ENCODE peak calls at places on chromosomes 2 and 18, in ten cellular contexts. One of them, this sample, is unnamed.

GRCh38 chr2:144015655-144016245 is 504.2 kb downstream of the ZEB2 start:
- DNase-seq in substantia nigra: no peak
- DNase-seq in A549: peak; percentile 1
- DNase-seq in fibroblast of pulmonary artery: peak; percentile 78
- DNase-seq in transverse colon: no peak
- DNase-seq in EL: peak; percentile 89
- DNase-seq in cardiac fibroblast: peak; percentile 97
- DNase-seq in SW480: no peak
- DNase-seq in Panc1: no peak
- DNase-seq in NCI-H2171 treated with DMSO at 0.1 percent for 48 hours: no peak
- DNase-seq in this sample: no peak

GRCh38 chr2:7118606-7119503 is 201.6 kb downstream of the RNF144A start:
- DNase-seq in fibroblast of pulmonary artery: peak; percentile 31
- DNase-seq in Panc1: no peak
- DNase-seq in A549: peak; percentile 36
- DNase-seq in substantia nigra: no peak
- DNase-seq in transverse colon: no peak
- DNase-seq in SW480: peak; percentile 15
- DNase-seq in NCI-H2171 treated with DMSO at 0.1 percent for 48 hours: peak; percentile 67
- DNase-seq in cardiac fibroblast: peak; percentile 22
- DNase-seq in EL: peak; percentile 21
- DNase-seq in this sample: no peak

GRCh38 chr2:12932192-12932591 is 215.5 kb downstream of the TRIB2 start:
- DNase-seq in A549: no peak
- DNase-seq in EL: no peak
- DNase-seq in cardiac fibroblast: no peak
- DNase-seq in transverse colon: no peak
- DNase-seq in substantia nigra: no peak
- DNase-seq in SW480: no peak
- DNase-seq in fibroblast of pulmonary artery: no peak
- DNase-seq in Panc1: no peak
- DNase-seq in NCI-H2171 treated with DMSO at 0.1 percent for 48 hours: no peak
- DNase-seq in this sample: no peak

GRCh38 chr2:157173740-157174184 is 83.7 kb upstream of the GALNT5 start:
- DNase-seq in EL: peak; percentile 98
- DNase-seq in substantia nigra: no peak
- DNase-seq in fibroblast of pulmonary artery: peak; percentile 100
- DNase-seq in transverse colon: no peak
- DNase-seq in Panc1: no peak
- DNase-seq in A549: peak; percentile 60
- DNase-seq in SW480: no peak
- DNase-seq in NCI-H2171 treated with DMSO at 0.1 percent for 48 hours: peak; percentile 69
- DNase-seq in cardiac fibroblast: peak; percentile 100
- DNase-seq in this sample: peak; percentile 85

GRCh38 chr2:82307510-82307909 is 2003.0 kb upstream of the LRRTM1 start:
- DNase-seq in A549: no peak
- DNase-seq in NCI-H2171 treated with DMSO at 0.1 percent for 48 hours: no peak
- DNase-seq in SW480: no peak
- DNase-seq in fibroblast of pulmonary artery: no peak
- DNase-seq in substantia nigra: no peak
- DNase-seq in EL: no peak
- DNase-seq in cardiac fibroblast: no peak
- DNase-seq in Panc1: no peak
- DNase-seq in transverse colon: no peak
- DNase-seq in this sample: no peak

GRCh38 chr18:63169853-63170252 is 149.7 kb downstream of the BCL2 start:
- DNase-seq in A549: no peak
- DNase-seq in SW480: no peak
- DNase-seq in NCI-H2171 treated with DMSO at 0.1 percent for 48 hours: no peak
- DNase-seq in transverse colon: no peak
- DNase-seq in EL: no peak
- DNase-seq in cardiac fibroblast: no peak
- DNase-seq in substantia nigra: no peak
- DNase-seq in fibroblast of pulmonary artery: no peak
- DNase-seq in Panc1: no peak
- DNase-seq in this sample: no peak

GRCh38 chr2:172200495-172201085 is 97.9 kb upstream of the DLX2 start:
- DNase-seq in substantia nigra: no peak
- DNase-seq in EL: peak; percentile 21
- DNase-seq in cardiac fibroblast: peak; percentile 80
- DNase-seq in transverse colon: no peak
- DNase-seq in NCI-H2171 treated with DMSO at 0.1 percent for 48 hours: no peak
- DNase-seq in A549: no peak
- DNase-seq in SW480: no peak
- DNase-seq in fibroblast of pulmonary artery: peak; percentile 60
- DNase-seq in Panc1: peak; percentile 13
- DNase-seq in this sample: no peak

GRCh38 chr2:114083717-114084387 is 194.0 kb downstream of the ACTR3 start:
- DNase-seq in SW480: no peak
- DNase-seq in EL: no peak
- DNase-seq in NCI-H2171 treated with DMSO at 0.1 percent for 48 hours: no peak
- DNase-seq in cardiac fibroblast: no peak
- DNase-seq in Panc1: no peak
- DNase-seq in transverse colon: no peak
- DNase-seq in fibroblast of pulmonary artery: no peak
- DNase-seq in substantia nigra: no peak
- DNase-seq in A549: no peak
- DNase-seq in this sample: no peak

GRCh38 chr2:54979645-54980044 is 70.6 kb downstream of the RTN4 start:
- DNase-seq in NCI-H2171 treated with DMSO at 0.1 percent for 48 hours: no peak
- DNase-seq in SW480: no peak
- DNase-seq in A549: no peak
- DNase-seq in EL: no peak
- DNase-seq in substantia nigra: no peak
- DNase-seq in transverse colon: peak; percentile 65
- DNase-seq in fibroblast of pulmonary artery: no peak
- DNase-seq in cardiac fibroblast: no peak
- DNase-seq in Panc1: no peak
- DNase-seq in this sample: no peak

GRCh38 chr2:104861295-104862060 is 7.6 kb downstream of the POU3F3 start:
- DNase-seq in A549: no peak
- DNase-seq in SW480: no peak
- DNase-seq in EL: no peak
- DNase-seq in transverse colon: no peak
- DNase-seq in cardiac fibroblast: no peak
- DNase-seq in NCI-H2171 treated with DMSO at 0.1 percent for 48 hours: no peak
- DNase-seq in Panc1: no peak
- DNase-seq in substantia nigra: no peak
- DNase-seq in fibroblast of pulmonary artery: no peak
- DNase-seq in this sample: no peak

GRCh38 chr2:178829981-178830380 is 22.8 kb upstream of the TTN start:
- DNase-seq in Panc1: no peak
- DNase-seq in substantia nigra: no peak
- DNase-seq in SW480: no peak
- DNase-seq in transverse colon: no peak
- DNase-seq in cardiac fibroblast: no peak
- DNase-seq in A549: no peak
- DNase-seq in NCI-H2171 treated with DMSO at 0.1 percent for 48 hours: no peak
- DNase-seq in EL: no peak
- DNase-seq in fibroblast of pulmonary artery: no peak
- DNase-seq in this sample: no peak

GRCh38 chr18:68843467-68844089 is 45.7 kb downstream of the CCDC102B start:
- DNase-seq in NCI-H2171 treated with DMSO at 0.1 percent for 48 hours: no peak
- DNase-seq in substantia nigra: no peak
- DNase-seq in fibroblast of pulmonary artery: peak; percentile 31
- DNase-seq in EL: no peak
- DNase-seq in cardiac fibroblast: peak; percentile 46
- DNase-seq in A549: no peak
- DNase-seq in SW480: no peak
- DNase-seq in Panc1: no peak
- DNase-seq in transverse colon: no peak
- DNase-seq in this sample: no peak

GRCh38 chr2:196399736-196400691 is 228.6 kb upstream of the STK17B start:
- DNase-seq in EL: peak; percentile 95
- DNase-seq in A549: peak; percentile 25
- DNase-seq in fibroblast of pulmonary artery: peak; percentile 98
- DNase-seq in Panc1: peak; percentile 52
- DNase-seq in NCI-H2171 treated with DMSO at 0.1 percent for 48 hours: no peak
- DNase-seq in SW480: peak; percentile 63
- DNase-seq in transverse colon: no peak
- DNase-seq in substantia nigra: no peak
- DNase-seq in cardiac fibroblast: peak; percentile 96
- DNase-seq in this sample: peak; percentile 91

GRCh38 chr2:45009928-45010705 is 865 bp upstream of the SIX2 start:
- DNase-seq in EL: peak; percentile 79
- DNase-seq in transverse colon: peak; percentile 18
- DNase-seq in cardiac fibroblast: peak; percentile 91
- DNase-seq in substantia nigra: no peak
- DNase-seq in NCI-H2171 treated with DMSO at 0.1 percent for 48 hours: peak; percentile 61
- DNase-seq in A549: peak; percentile 69
- DNase-seq in fibroblast of pulmonary artery: peak; percentile 90
- DNase-seq in Panc1: no peak
- DNase-seq in SW480: peak; percentile 35
- DNase-seq in this sample: no peak

GRCh38 chr18:28607991-28608390 is 431.1 kb upstream of the CDH2 start:
- DNase-seq in NCI-H2171 treated with DMSO at 0.1 percent for 48 hours: no peak
- DNase-seq in EL: no peak
- DNase-seq in SW480: no peak
- DNase-seq in cardiac fibroblast: peak; percentile 9
- DNase-seq in substantia nigra: no peak
- DNase-seq in fibroblast of pulmonary artery: no peak
- DNase-seq in Panc1: no peak
- DNase-seq in A549: no peak
- DNase-seq in transverse colon: no peak
- DNase-seq in this sample: no peak

GRCh38 chr2:199814084-199814844 is 36.7 kb downstream of the FTCDNL1 start:
- DNase-seq in cardiac fibroblast: no peak
- DNase-seq in fibroblast of pulmonary artery: no peak
- DNase-seq in A549: no peak
- DNase-seq in EL: no peak
- DNase-seq in SW480: no peak
- DNase-seq in NCI-H2171 treated with DMSO at 0.1 percent for 48 hours: no peak
- DNase-seq in substantia nigra: no peak
- DNase-seq in Panc1: no peak
- DNase-seq in transverse colon: no peak
- DNase-seq in this sample: no peak

This sample was measured in glomerular endothelial cell.